ENCODE peak calls at places on chromosomes 5 and 9, in six cellular contexts. One of them, this sample, is unnamed. For H3K9me3, the result is how much of the 10 kb centered on the place peaks cover.

GRCh38 chr5:67983251-67983941 is 232.2 kb upstream of the PIK3R1 start:
- DNase-seq in lower lobe of right lung: no peak
- DNase-seq in left ventricle myocardium inferior: no peak
- DNase-seq in adipocyte: peak
- DNase-seq in endothelial cell of umbilical vein: peak
- DNase-seq in CD8-positive, alpha-beta T cell: no peak
- DNase-seq in this sample: no peak

GRCh38 chr5:68011801-68012200 is 203.8 kb upstream of the PIK3R1 start:
- DNase-seq in lower lobe of right lung: no peak
- DNase-seq in left ventricle myocardium inferior: no peak
- DNase-seq in adipocyte: no peak
- DNase-seq in endothelial cell of umbilical vein: no peak
- DNase-seq in CD8-positive, alpha-beta T cell: no peak
- DNase-seq in this sample: no peak

GRCh38 chr9:128558431-128559310 is 6.3 kb downstream of the SPTAN1 start:
- DNase-seq in lower lobe of right lung: peak
- DNase-seq in left ventricle myocardium inferior: peak
- DNase-seq in adipocyte: peak
- DNase-seq in endothelial cell of umbilical vein: peak
- DNase-seq in CD8-positive, alpha-beta T cell: peak
- DNase-seq in this sample: peak

GRCh38 chr9:7336356-7337075 is 463.1 kb downstream of the DMAC1 start:
- DNase-seq in lower lobe of right lung: no peak
- DNase-seq in left ventricle myocardium inferior: no peak
- DNase-seq in adipocyte: no peak
- DNase-seq in endothelial cell of umbilical vein: no peak
- DNase-seq in CD8-positive, alpha-beta T cell: no peak
- DNase-seq in this sample: no peak

GRCh38 chr5:150473673-150474358 is 24.3 kb upstream of the RPS14 start:
- DNase-seq in lower lobe of right lung: peak
- DNase-seq in left ventricle myocardium inferior: no peak
- DNase-seq in adipocyte: peak
- DNase-seq in endothelial cell of umbilical vein: no peak
- DNase-seq in CD8-positive, alpha-beta T cell: no peak
- DNase-seq in this sample: no peak

GRCh38 chr9:29741169-29741568 is 2167.9 kb upstream of the C9orf72 start:
- DNase-seq in lower lobe of right lung: no peak
- DNase-seq in left ventricle myocardium inferior: no peak
- DNase-seq in adipocyte: no peak
- DNase-seq in endothelial cell of umbilical vein: no peak
- DNase-seq in CD8-positive, alpha-beta T cell: no peak
- DNase-seq in this sample: no peak

GRCh38 chr9:99787552-99787951 is 34.1 kb upstream of the NR4A3 start:
- DNase-seq in lower lobe of right lung: no peak
- DNase-seq in left ventricle myocardium inferior: no peak
- DNase-seq in adipocyte: no peak
- DNase-seq in endothelial cell of umbilical vein: no peak
- DNase-seq in CD8-positive, alpha-beta T cell: no peak
- DNase-seq in this sample: no peak

GRCh38 chr5:34923694-34924461 is 5.5 kb upstream of the DNAJC21 start:
- DNase-seq in lower lobe of right lung: no peak
- DNase-seq in left ventricle myocardium inferior: no peak
- DNase-seq in adipocyte: peak
- DNase-seq in endothelial cell of umbilical vein: peak
- DNase-seq in CD8-positive, alpha-beta T cell: no peak
- DNase-seq in this sample: no peak

GRCh38 chr9:76905984-76906861 is at the start of gene PRUNE2:
- DNase-seq in lower lobe of right lung: peak
- DNase-seq in left ventricle myocardium inferior: peak
- DNase-seq in adipocyte: peak
- DNase-seq in endothelial cell of umbilical vein: peak
- DNase-seq in CD8-positive, alpha-beta T cell: no peak
- DNase-seq in this sample: peak
- H3K4me3 ChIP-seq in lower lobe of right lung: peak
- H3K4me3 ChIP-seq in left ventricle myocardium inferior: peak
- H3K4me3 ChIP-seq in adipocyte: peak
- H3K4me3 ChIP-seq in endothelial cell of umbilical vein: no peak
- H3K4me3 ChIP-seq in CD8-positive, alpha-beta T cell: no peak
- H3K4me3 ChIP-seq in this sample: no peak

GRCh38 chr5:123746683-123747360 is 234.8 kb downstream of the CSNK1G3 start:
- DNase-seq in lower lobe of right lung: no peak
- DNase-seq in left ventricle myocardium inferior: no peak
- DNase-seq in adipocyte: no peak
- DNase-seq in endothelial cell of umbilical vein: peak
- DNase-seq in CD8-positive, alpha-beta T cell: no peak
- DNase-seq in this sample: no peak
- H3K9me3 ChIP-seq in lower lobe of right lung: under half
- H3K9me3 ChIP-seq in left ventricle myocardium inferior: under half
- H3K9me3 ChIP-seq in adipocyte: under half
- H3K9me3 ChIP-seq in endothelial cell of umbilical vein: under half
- H3K9me3 ChIP-seq in CD8-positive, alpha-beta T cell: under half
- H3K9me3 ChIP-seq in this sample: under half

GRCh38 chr5:176619203-176619568 is 9.2 kb upstream of the GPRIN1 start:
- DNase-seq in lower lobe of right lung: peak
- DNase-seq in left ventricle myocardium inferior: peak
- DNase-seq in adipocyte: peak
- DNase-seq in endothelial cell of umbilical vein: peak
- DNase-seq in CD8-positive, alpha-beta T cell: peak
- DNase-seq in this sample: no peak
- H3K4me3 ChIP-seq in lower lobe of right lung: no peak
- H3K4me3 ChIP-seq in left ventricle myocardium inferior: peak
- H3K4me3 ChIP-seq in adipocyte: no peak
- H3K4me3 ChIP-seq in endothelial cell of umbilical vein: no peak
- H3K4me3 ChIP-seq in CD8-positive, alpha-beta T cell: peak
- H3K4me3 ChIP-seq in this sample: no peak

DNA sequence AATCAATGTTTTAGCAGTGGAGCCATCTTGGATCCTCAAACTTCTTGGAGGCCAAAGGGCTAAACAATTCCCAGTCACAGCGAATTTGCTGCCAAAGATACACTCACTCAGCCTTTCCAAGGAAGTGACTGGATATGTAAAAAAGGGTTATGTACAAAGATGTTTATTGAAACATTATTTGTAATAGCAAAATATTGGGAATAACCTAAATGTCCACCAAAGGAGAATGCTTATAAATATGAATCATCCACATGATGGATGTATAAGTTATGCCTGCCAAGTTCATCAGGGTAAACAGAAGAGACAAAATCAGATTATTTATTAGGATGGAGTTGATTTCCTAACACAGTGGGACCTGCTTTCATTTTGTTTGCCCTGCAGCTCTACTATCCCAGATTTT is 145.2 kb upstream of the ABCA1 start:
- DNase-seq in lower lobe of right lung: no peak
- DNase-seq in left ventricle myocardium inferior: no peak
- DNase-seq in adipocyte: no peak
- DNase-seq in endothelial cell of umbilical vein: no peak
- DNase-seq in CD8-positive, alpha-beta T cell: no peak
- DNase-seq in this sample: no peak
- H3K9me3 ChIP-seq in lower lobe of right lung: under half
- H3K9me3 ChIP-seq in left ventricle myocardium inferior: under half
- H3K9me3 ChIP-seq in adipocyte: under half
- H3K9me3 ChIP-seq in endothelial cell of umbilical vein: under half
- H3K9me3 ChIP-seq in CD8-positive, alpha-beta T cell: under half
- H3K9me3 ChIP-seq in this sample: under half

GRCh38 chr9:14908221-14909206 is 1.7 kb downstream of the FREM1 start:
- DNase-seq in lower lobe of right lung: no peak
- DNase-seq in left ventricle myocardium inferior: no peak
- DNase-seq in adipocyte: no peak
- DNase-seq in endothelial cell of umbilical vein: no peak
- DNase-seq in CD8-positive, alpha-beta T cell: no peak
- DNase-seq in this sample: no peak
- H3K4me3 ChIP-seq in lower lobe of right lung: peak
- H3K4me3 ChIP-seq in left ventricle myocardium inferior: peak
- H3K4me3 ChIP-seq in adipocyte: no peak
- H3K4me3 ChIP-seq in endothelial cell of umbilical vein: no peak
- H3K4me3 ChIP-seq in CD8-positive, alpha-beta T cell: no peak
- H3K4me3 ChIP-seq in this sample: no peak

GRCh38 chr5:141343953-141344463 is 379 bp downstream of the PCDHGA3 start:
- DNase-seq in lower lobe of right lung: no peak
- DNase-seq in left ventricle myocardium inferior: no peak
- DNase-seq in adipocyte: no peak
- DNase-seq in endothelial cell of umbilical vein: no peak
- DNase-seq in CD8-positive, alpha-beta T cell: no peak
- DNase-seq in this sample: no peak

GRCh38 chr5:141343242-141343952 is at the start of gene PCDHGA3:
- DNase-seq in lower lobe of right lung: no peak
- DNase-seq in left ventricle myocardium inferior: no peak
- DNase-seq in adipocyte: peak
- DNase-seq in endothelial cell of umbilical vein: peak
- DNase-seq in CD8-positive, alpha-beta T cell: no peak
- DNase-seq in this sample: no peak

GRCh38 chr5:141342773-141343172 is 856 bp upstream of the PCDHGA3 start:
- DNase-seq in lower lobe of right lung: no peak
- DNase-seq in left ventricle myocardium inferior: no peak
- DNase-seq in adipocyte: no peak
- DNase-seq in endothelial cell of umbilical vein: no peak
- DNase-seq in CD8-positive, alpha-beta T cell: no peak
- DNase-seq in this sample: no peak

GRCh38 chr5:141338538-141339306 is at the start of gene PCDHGA2:
- DNase-seq in lower lobe of right lung: no peak
- DNase-seq in left ventricle myocardium inferior: no peak
- DNase-seq in adipocyte: peak
- DNase-seq in endothelial cell of umbilical vein: peak
- DNase-seq in CD8-positive, alpha-beta T cell: no peak
- DNase-seq in this sample: no peak
- H3K9me3 ChIP-seq in lower lobe of right lung: half or more
- H3K9me3 ChIP-seq in left ventricle myocardium inferior: half or more
- H3K9me3 ChIP-seq in adipocyte: under half
- H3K9me3 ChIP-seq in endothelial cell of umbilical vein: under half
- H3K9me3 ChIP-seq in CD8-positive, alpha-beta T cell: under half
- H3K9me3 ChIP-seq in this sample: under half

GRCh38 chr9:113581865-113582697 is 118.6 kb downstream of the RGS3 start:
- DNase-seq in lower lobe of right lung: peak
- DNase-seq in left ventricle myocardium inferior: peak
- DNase-seq in adipocyte: no peak
- DNase-seq in endothelial cell of umbilical vein: peak
- DNase-seq in CD8-positive, alpha-beta T cell: peak
- DNase-seq in this sample: peak
- H3K4me3 ChIP-seq in lower lobe of right lung: peak
- H3K4me3 ChIP-seq in left ventricle myocardium inferior: peak
- H3K4me3 ChIP-seq in adipocyte: peak
- H3K4me3 ChIP-seq in endothelial cell of umbilical vein: no peak
- H3K4me3 ChIP-seq in CD8-positive, alpha-beta T cell: peak
- H3K4me3 ChIP-seq in this sample: peak

GRCh38 chr5:14487101-14487895 is 94.3 kb upstream of the OTULINL start:
- DNase-seq in lower lobe of right lung: no peak
- DNase-seq in left ventricle myocardium inferior: no peak
- DNase-seq in adipocyte: no peak
- DNase-seq in endothelial cell of umbilical vein: no peak
- DNase-seq in CD8-positive, alpha-beta T cell: no peak
- DNase-seq in this sample: no peak
- H3K9me3 ChIP-seq in lower lobe of right lung: under half
- H3K9me3 ChIP-seq in left ventricle myocardium inferior: under half
- H3K9me3 ChIP-seq in adipocyte: under half
- H3K9me3 ChIP-seq in endothelial cell of umbilical vein: under half
- H3K9me3 ChIP-seq in CD8-positive, alpha-beta T cell: under half
- H3K9me3 ChIP-seq in this sample: under half

This sample was measured in right lobe of liver.